ENCODE peak calls at places on chromosomes 7 and 10, in ten cellular contexts. L is activated gamma-delta T cell treated with anti-CD3 and anti-CD28 coated beads, Interleukin-2, amount 50 U/mL, for 16 hours; M is NCI-H460; K is adipocyte; U is GM23338; P is NCI-H345; Q is AG04449; Z is COR-L47; C is NCI-H1105 treated with DMSO at 0.1 percent for 48 hours; T is M059J. R is an unnamed sample.

GRCh38 chr7:126845331-126845730 is 407.4 kb downstream of the GRM8 start:
- DNase-seq in L (no peak), M (no peak), K (no peak), U (no peak), P (no peak), Q (no peak), Z (no peak), C (no peak), T (no peak), R (no peak)

GRCh38 chr10:91759581-91759986 is 38.6 kb upstream of the TNKS2 start:
- DNase-seq in L (no peak), M (no peak), K (no peak), U (no peak), P (no peak), Q (no peak), Z (no peak), C (no peak), T (peak), R (no peak)

GRCh38 chr7:39465055-39465929 is 100.9 kb upstream of the YAE1 start:
- DNase-seq in L (peak), M (peak), K (peak), U (peak), P (peak), Q (peak), Z (peak), C (peak), T (peak), R (peak)

GRCh38 chr10:22552888-22553378 is 161.4 kb downstream of the PIP4K2A start:
- DNase-seq in L (no peak), M (no peak), K (peak), U (no peak), P (no peak), Q (peak), Z (no peak), C (no peak), T (peak), R (peak)

GRCh38 chr10:3902054-3902808 is 117.2 kb upstream of the KLF6 start:
- DNase-seq in L (peak), M (peak), K (peak), U (no peak), P (no peak), Q (no peak), Z (no peak), C (no peak), T (peak), R (no peak)

GRCh38 chr7:123323689-123324088 is 123.9 kb upstream of the SLC13A1 start:
- DNase-seq in L (no peak), M (no peak), K (no peak), U (peak), P (no peak), Q (no peak), Z (no peak), C (no peak), T (no peak), R (no peak)

GRCh38 chr7:4631664-4632171 is 50.4 kb upstream of the FOXK1 start:
- DNase-seq in L (no peak), M (peak), K (peak), U (peak), P (peak), Q (peak), Z (peak), C (no peak), T (peak), R (peak)

GRCh38 chr10:68816796-68817412 is 10.4 kb upstream of the STOX1 start:
- DNase-seq in L (no peak), M (no peak), K (no peak), U (no peak), P (no peak), Q (no peak), Z (no peak), C (no peak), T (peak), R (no peak)

GRCh38 chr10:49768731-49769130 is 6.6 kb upstream of the OGDHL start:
- DNase-seq in L (no peak), M (no peak), K (no peak), U (peak), P (no peak), Q (no peak), Z (no peak), C (no peak), T (no peak), R (peak)

GRCh38 chr10:50538473-50539398 is 85.0 kb downstream of the SGMS1 start:
- DNase-seq in L (no peak), M (no peak), K (no peak), U (no peak), P (no peak), Q (no peak), Z (no peak), C (no peak), T (no peak), R (no peak)

GRCh38 chr7:49295136-49295535 is 370.8 kb downstream of the CDC14C start:
- DNase-seq in L (no peak), M (no peak), K (no peak), U (no peak), P (no peak), Q (no peak), Z (no peak), C (no peak), T (peak), R (no peak)

GRCh38 chr10:62912086-62912485 is 95.9 kb upstream of the EGR2 start:
- DNase-seq in L (no peak), M (no peak), K (no peak), U (no peak), P (no peak), Q (no peak), Z (no peak), C (no peak), T (no peak), R (no peak)

GRCh38 chr7:44375236-44375699 is 49.9 kb upstream of the CAMK2B start:
- DNase-seq in L (no peak), M (no peak), K (no peak), U (peak), P (no peak), Q (no peak), Z (peak), C (no peak), T (no peak), R (no peak)

GRCh38 chr7:31882187-31882586 is 188.0 kb downstream of the PDE1C start:
- DNase-seq in L (no peak), M (peak), K (peak), U (peak), P (no peak), Q (no peak), Z (no peak), C (no peak), T (peak), R (no peak)

GRCh38 chr7:2612445-2613112 is 19.2 kb upstream of the TTYH3 start:
- DNase-seq in L (no peak), M (no peak), K (no peak), U (peak), P (peak), Q (no peak), Z (no peak), C (no peak), T (no peak), R (no peak)

GRCh38 chr7:17299477-17299991 is 1.1 kb downstream of the AHR start:
- DNase-seq in L (no peak), M (peak), K (peak), U (peak), P (peak), Q (no peak), Z (no peak), C (peak), T (peak), R (peak)

GRCh38 chr7:101486056-101486763 is 123.5 kb downstream of the COL26A1 start:
- DNase-seq in L (no peak), M (no peak), K (peak), U (peak), P (no peak), Q (no peak), Z (no peak), C (no peak), T (no peak), R (peak)

GRCh38 chr7:158997110-158997453 is 140.7 kb downstream of the DYNC2I1 start:
- DNase-seq in L (no peak), M (no peak), K (no peak), U (peak), P (no peak), Q (no peak), Z (no peak), C (no peak), T (no peak), R (peak)

GRCh38 chr7:50476953-50477625 is 26.9 kb upstream of the FIGNL1 start:
- DNase-seq in L (no peak), M (no peak), K (no peak), U (no peak), P (no peak), Q (no peak), Z (no peak), C (no peak), T (no peak), R (no peak)

GRCh38 chr7:101853684-101854083 is 36.3 kb downstream of the CUX1 start:
- DNase-seq in L (no peak), M (no peak), K (no peak), U (no peak), P (no peak), Q (no peak), Z (no peak), C (no peak), T (no peak), R (no peak)

GRCh38 chr7:83413831-83414230 is 235.1 kb downstream of the SEMA3E start:
- DNase-seq in L (no peak), M (peak), K (no peak), U (no peak), P (peak), Q (no peak), Z (peak), C (peak), T (peak), R (peak)

GRCh38 chr7:17520941-17521340 is 222.5 kb downstream of the AHR start:
- DNase-seq in L (no peak), M (no peak), K (peak), U (no peak), P (no peak), Q (no peak), Z (no peak), C (no peak), T (peak), R (no peak)

GRCh38 chr10:97261188-97261587 is 31.2 kb downstream of the ARHGAP19 start:
- DNase-seq in L (no peak), M (no peak), K (no peak), U (no peak), P (no peak), Q (no peak), Z (no peak), C (no peak), T (no peak), R (no peak)

GRCh38 chr10:119370972-119371703 is 163.8 kb downstream of the GRK5 start:
- DNase-seq in L (no peak), M (no peak), K (peak), U (no peak), P (no peak), Q (peak), Z (no peak), C (no peak), T (peak), R (peak)

R was measured in left kidney.